ENCODE peak calls at places on chromosomes 6 and 20, in eight cellular contexts. One of them, this sample, is unnamed.

GRCh38 chr20:44409132-44409600 is 53.7 kb downstream of the HNF4A start:
- DNase-seq in stomach: no peak
- DNase-seq in A549: no peak
- DNase-seq in small intestine: no peak
- DNase-seq in lower lobe of right lung: no peak
- DNase-seq in endothelial cell of umbilical vein: no peak
- DNase-seq in right lobe of liver: no peak
- DNase-seq in ovary: no peak
- DNase-seq in this sample: no peak

GRCh38 chr20:35680464-35681183 is 15.9 kb upstream of the CPNE1 start:
- DNase-seq in endothelial cell of umbilical vein: no peak
- DNase-seq in right lobe of liver: peak
- DNase-seq in small intestine: no peak
- DNase-seq in lower lobe of right lung: no peak
- DNase-seq in stomach: no peak
- DNase-seq in A549: no peak
- DNase-seq in ovary: no peak
- DNase-seq in this sample: no peak

GRCh38 chr6:5471044-5471443 is 209.7 kb downstream of the FARS2 start:
- DNase-seq in right lobe of liver: no peak
- DNase-seq in A549: peak
- DNase-seq in lower lobe of right lung: peak
- DNase-seq in ovary: no peak
- DNase-seq in endothelial cell of umbilical vein: peak
- DNase-seq in small intestine: peak
- DNase-seq in stomach: peak
- DNase-seq in this sample: peak

GRCh38 chr20:61733891-61734732 is 331.6 kb downstream of the TAF4 start:
- DNase-seq in endothelial cell of umbilical vein: no peak
- DNase-seq in A549: no peak
- DNase-seq in small intestine: no peak
- DNase-seq in right lobe of liver: no peak
- DNase-seq in ovary: no peak
- DNase-seq in lower lobe of right lung: peak
- DNase-seq in stomach: no peak
- DNase-seq in this sample: no peak

GRCh38 chr6:44233560-44234100 is 10.2 kb downstream of the SLC29A1 start:
- DNase-seq in lower lobe of right lung: peak
- DNase-seq in stomach: no peak
- DNase-seq in A549: no peak
- DNase-seq in small intestine: no peak
- DNase-seq in right lobe of liver: no peak
- DNase-seq in ovary: no peak
- DNase-seq in endothelial cell of umbilical vein: no peak
- DNase-seq in this sample: no peak

GRCh38 chr6:137020771-137021170 is 24.0 kb downstream of the IL20RA start:
- DNase-seq in endothelial cell of umbilical vein: no peak
- DNase-seq in A549: no peak
- DNase-seq in small intestine: no peak
- DNase-seq in right lobe of liver: no peak
- DNase-seq in stomach: no peak
- DNase-seq in ovary: no peak
- DNase-seq in lower lobe of right lung: no peak
- DNase-seq in this sample: no peak

GRCh38 chr6:14795451-14795850 is 450.4 kb upstream of the JARID2 start:
- DNase-seq in ovary: no peak
- DNase-seq in right lobe of liver: no peak
- DNase-seq in small intestine: no peak
- DNase-seq in endothelial cell of umbilical vein: no peak
- DNase-seq in lower lobe of right lung: no peak
- DNase-seq in A549: no peak
- DNase-seq in stomach: no peak
- DNase-seq in this sample: no peak

GRCh38 chr6:99308788-99309187 is 40.7 kb downstream of the FAXC start:
- DNase-seq in stomach: no peak
- DNase-seq in endothelial cell of umbilical vein: no peak
- DNase-seq in right lobe of liver: no peak
- DNase-seq in small intestine: no peak
- DNase-seq in lower lobe of right lung: no peak
- DNase-seq in ovary: no peak
- DNase-seq in A549: no peak
- DNase-seq in this sample: no peak

GRCh38 chr6:163991326-163991725 is 576.8 kb downstream of the QKI start:
- DNase-seq in ovary: no peak
- DNase-seq in lower lobe of right lung: no peak
- DNase-seq in endothelial cell of umbilical vein: no peak
- DNase-seq in stomach: no peak
- DNase-seq in A549: no peak
- DNase-seq in small intestine: no peak
- DNase-seq in right lobe of liver: no peak
- DNase-seq in this sample: no peak

GRCh38 chr20:50277064-50277415 is 86.4 kb downstream of the CEBPB start:
- DNase-seq in right lobe of liver: no peak
- DNase-seq in lower lobe of right lung: no peak
- DNase-seq in A549: no peak
- DNase-seq in small intestine: peak
- DNase-seq in ovary: no peak
- DNase-seq in endothelial cell of umbilical vein: no peak
- DNase-seq in stomach: no peak
- DNase-seq in this sample: no peak

GRCh38 chr6:115613488-115613887 is 447.2 kb downstream of the FRK start:
- DNase-seq in ovary: no peak
- DNase-seq in small intestine: no peak
- DNase-seq in lower lobe of right lung: no peak
- DNase-seq in A549: no peak
- DNase-seq in endothelial cell of umbilical vein: no peak
- DNase-seq in stomach: no peak
- DNase-seq in right lobe of liver: no peak
- DNase-seq in this sample: no peak

GRCh38 chr6:128508588-128509296 is 11.7 kb downstream of the PTPRK start:
- DNase-seq in ovary: no peak
- DNase-seq in endothelial cell of umbilical vein: peak
- DNase-seq in small intestine: peak
- DNase-seq in right lobe of liver: no peak
- DNase-seq in stomach: no peak
- DNase-seq in A549: peak
- DNase-seq in lower lobe of right lung: no peak
- DNase-seq in this sample: no peak

GRCh38 chr6:52994789-52995078 is 350 bp downstream of the GSTA4 start:
- DNase-seq in right lobe of liver: peak
- DNase-seq in endothelial cell of umbilical vein: no peak
- DNase-seq in stomach: peak
- DNase-seq in A549: no peak
- DNase-seq in small intestine: no peak
- DNase-seq in ovary: peak
- DNase-seq in lower lobe of right lung: peak
- DNase-seq in this sample: peak

GRCh38 chr6:13395272-13396237 is 67.2 kb upstream of the TBC1D7 start:
- DNase-seq in A549: no peak
- DNase-seq in ovary: no peak
- DNase-seq in stomach: peak
- DNase-seq in lower lobe of right lung: peak
- DNase-seq in right lobe of liver: peak
- DNase-seq in small intestine: peak
- DNase-seq in endothelial cell of umbilical vein: peak
- DNase-seq in this sample: peak

GRCh38 chr6:149026530-149026942 is 279.7 kb downstream of the UST start:
- DNase-seq in stomach: no peak
- DNase-seq in small intestine: no peak
- DNase-seq in ovary: no peak
- DNase-seq in right lobe of liver: no peak
- DNase-seq in endothelial cell of umbilical vein: peak
- DNase-seq in lower lobe of right lung: no peak
- DNase-seq in A549: no peak
- DNase-seq in this sample: peak

GRCh38 chr6:136333824-136334464 is 44.3 kb upstream of the BCLAF1 start:
- DNase-seq in lower lobe of right lung: no peak
- DNase-seq in small intestine: peak
- DNase-seq in ovary: no peak
- DNase-seq in right lobe of liver: no peak
- DNase-seq in endothelial cell of umbilical vein: no peak
- DNase-seq in A549: no peak
- DNase-seq in stomach: no peak
- DNase-seq in this sample: no peak

GRCh38 chr6:46013639-46014038 is 2.0 kb downstream of the CLIC5 start:
- DNase-seq in small intestine: no peak
- DNase-seq in endothelial cell of umbilical vein: no peak
- DNase-seq in stomach: no peak
- DNase-seq in lower lobe of right lung: no peak
- DNase-seq in A549: no peak
- DNase-seq in ovary: no peak
- DNase-seq in right lobe of liver: no peak
- DNase-seq in this sample: no peak

GRCh38 chr20:56465997-56466396 is 2.4 kb upstream of the RTF2 start:
- DNase-seq in endothelial cell of umbilical vein: no peak
- DNase-seq in lower lobe of right lung: no peak
- DNase-seq in ovary: no peak
- DNase-seq in small intestine: no peak
- DNase-seq in A549: no peak
- DNase-seq in right lobe of liver: no peak
- DNase-seq in stomach: no peak
- DNase-seq in this sample: no peak
- H3K27ac ChIP-seq in endothelial cell of umbilical vein: no peak
- H3K27ac ChIP-seq in lower lobe of right lung: peak
- H3K27ac ChIP-seq in ovary: no peak
- H3K27ac ChIP-seq in small intestine: no peak
- H3K27ac ChIP-seq in A549: no peak
- H3K27ac ChIP-seq in right lobe of liver: no peak
- H3K27ac ChIP-seq in stomach: peak
- H3K27ac ChIP-seq in this sample: no peak

GRCh38 chr20:23270427-23270911 is 80.1 kb upstream of the NXT1 start:
- DNase-seq in endothelial cell of umbilical vein: peak
- DNase-seq in A549: no peak
- DNase-seq in stomach: no peak
- DNase-seq in ovary: no peak
- DNase-seq in small intestine: no peak
- DNase-seq in lower lobe of right lung: no peak
- DNase-seq in right lobe of liver: no peak
- DNase-seq in this sample: no peak

GRCh38 chr20:23272176-23273029 is 78.2 kb upstream of the NXT1 start:
- DNase-seq in lower lobe of right lung: no peak
- DNase-seq in stomach: no peak
- DNase-seq in endothelial cell of umbilical vein: no peak
- DNase-seq in small intestine: no peak
- DNase-seq in ovary: no peak
- DNase-seq in right lobe of liver: no peak
- DNase-seq in A549: no peak
- DNase-seq in this sample: no peak

GRCh38 chr20:23267909-23268308 is 82.7 kb upstream of the NXT1 start:
- DNase-seq in stomach: no peak
- DNase-seq in lower lobe of right lung: no peak
- DNase-seq in ovary: no peak
- DNase-seq in A549: no peak
- DNase-seq in endothelial cell of umbilical vein: no peak
- DNase-seq in right lobe of liver: no peak
- DNase-seq in small intestine: no peak
- DNase-seq in this sample: no peak

GRCh38 chr20:23268792-23269354 is 81.7 kb upstream of the NXT1 start:
- DNase-seq in endothelial cell of umbilical vein: no peak
- DNase-seq in A549: no peak
- DNase-seq in stomach: no peak
- DNase-seq in ovary: no peak
- DNase-seq in right lobe of liver: no peak
- DNase-seq in lower lobe of right lung: no peak
- DNase-seq in small intestine: no peak
- DNase-seq in this sample: no peak

GRCh38 chr20:23269954-23270353 is 80.6 kb upstream of the NXT1 start:
- DNase-seq in stomach: no peak
- DNase-seq in endothelial cell of umbilical vein: peak
- DNase-seq in A549: no peak
- DNase-seq in ovary: no peak
- DNase-seq in right lobe of liver: no peak
- DNase-seq in small intestine: no peak
- DNase-seq in lower lobe of right lung: no peak
- DNase-seq in this sample: no peak
- H3K27ac ChIP-seq in stomach: peak
- H3K27ac ChIP-seq in endothelial cell of umbilical vein: peak
- H3K27ac ChIP-seq in A549: peak
- H3K27ac ChIP-seq in ovary: no peak
- H3K27ac ChIP-seq in right lobe of liver: no peak
- H3K27ac ChIP-seq in small intestine: peak
- H3K27ac ChIP-seq in lower lobe of right lung: peak
- H3K27ac ChIP-seq in this sample: no peak

GRCh38 chr6:85382541-85382940 is 67.3 kb upstream of the NT5E start:
- DNase-seq in A549: no peak
- DNase-seq in lower lobe of right lung: no peak
- DNase-seq in ovary: no peak
- DNase-seq in stomach: no peak
- DNase-seq in endothelial cell of umbilical vein: peak
- DNase-seq in right lobe of liver: no peak
- DNase-seq in small intestine: no peak
- DNase-seq in this sample: no peak
- H3K27ac ChIP-seq in A549: no peak
- H3K27ac ChIP-seq in lower lobe of right lung: no peak
- H3K27ac ChIP-seq in ovary: no peak
- H3K27ac ChIP-seq in stomach: no peak
- H3K27ac ChIP-seq in endothelial cell of umbilical vein: peak
- H3K27ac ChIP-seq in right lobe of liver: no peak
- H3K27ac ChIP-seq in small intestine: no peak
- H3K27ac ChIP-seq in this sample: no peak

DNA sequence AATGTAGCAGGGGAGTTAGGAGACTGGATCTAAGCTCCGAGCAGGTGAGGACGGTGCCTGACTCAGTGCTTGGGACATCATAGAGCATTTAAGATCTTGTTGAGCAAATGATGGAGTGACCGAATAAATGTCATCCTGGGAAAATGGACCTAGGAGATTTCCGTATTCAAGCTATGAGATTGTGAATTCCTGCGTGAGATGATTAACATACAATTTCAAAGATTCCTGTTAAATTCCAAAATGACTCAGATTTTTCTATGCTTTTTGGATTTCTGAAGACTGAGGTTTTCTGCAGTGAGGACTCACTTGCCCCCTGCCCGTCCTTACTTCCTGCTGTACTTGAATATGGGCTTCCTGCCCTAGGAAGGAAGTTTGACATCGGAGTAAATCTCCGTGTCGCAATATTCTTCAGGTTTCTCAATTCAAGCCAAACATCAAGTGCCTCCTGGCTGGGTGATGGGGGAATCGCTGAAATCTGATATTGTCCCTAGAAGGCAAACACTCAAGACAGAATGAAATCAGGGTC is 5.2 kb downstream of the SYTL3 start:
- DNase-seq in small intestine: no peak
- DNase-seq in endothelial cell of umbilical vein: no peak
- DNase-seq in right lobe of liver: peak
- DNase-seq in stomach: no peak
- DNase-seq in ovary: no peak
- DNase-seq in lower lobe of right lung: no peak
- DNase-seq in A549: no peak
- DNase-seq in this sample: no peak
- H3K27ac ChIP-seq in small intestine: peak
- H3K27ac ChIP-seq in endothelial cell of umbilical vein: no peak
- H3K27ac ChIP-seq in right lobe of liver: peak
- H3K27ac ChIP-seq in stomach: peak
- H3K27ac ChIP-seq in ovary: peak
- H3K27ac ChIP-seq in lower lobe of right lung: peak
- H3K27ac ChIP-seq in A549: no peak
- H3K27ac ChIP-seq in this sample: peak